ENCODE peak calls at places on chromosomes 11 and 22, in five cellular contexts. One of them, this sample, is unnamed.

GRCh38 chr11:122163420-122163819 is 47.4 kb upstream of the BLID start:
- DNase-seq in thoracic aorta: no peak
- DNase-seq in astrocyte of the cerebellum: no peak
- DNase-seq in chondrocyte: no peak
- DNase-seq in BJ: peak
- DNase-seq in this sample: no peak

GRCh38 chr11:120239713-120240640 is at the start of gene POU2F3:
- DNase-seq in thoracic aorta: no peak
- DNase-seq in astrocyte of the cerebellum: no peak
- DNase-seq in chondrocyte: no peak
- DNase-seq in BJ: no peak
- DNase-seq in this sample: peak

GRCh38 chr11:116772443-116773202 is at the start of gene BUD13:
- DNase-seq in thoracic aorta: peak
- DNase-seq in astrocyte of the cerebellum: peak
- DNase-seq in chondrocyte: peak
- DNase-seq in BJ: no peak
- DNase-seq in this sample: peak

GRCh38 chr22:43851979-43852307 is 10.4 kb downstream of the SULT4A1 start:
- DNase-seq in thoracic aorta: no peak
- DNase-seq in astrocyte of the cerebellum: no peak
- DNase-seq in chondrocyte: peak
- DNase-seq in BJ: no peak
- DNase-seq in this sample: no peak

GRCh38 chr11:70628176-70628860 is 230.0 kb downstream of the CTTN start:
- DNase-seq in thoracic aorta: no peak
- DNase-seq in astrocyte of the cerebellum: no peak
- DNase-seq in chondrocyte: no peak
- DNase-seq in BJ: no peak
- DNase-seq in this sample: no peak

GRCh38 chr11:94376841-94377240 is 24.4 kb downstream of the GPR83 start:
- DNase-seq in thoracic aorta: no peak
- DNase-seq in astrocyte of the cerebellum: no peak
- DNase-seq in chondrocyte: no peak
- DNase-seq in BJ: no peak
- DNase-seq in this sample: no peak

GRCh38 chr11:11708256-11708655 is 86.5 kb upstream of the GALNT18 start:
- DNase-seq in thoracic aorta: no peak
- DNase-seq in astrocyte of the cerebellum: no peak
- DNase-seq in chondrocyte: no peak
- DNase-seq in BJ: no peak
- DNase-seq in this sample: no peak

GRCh38 chr11:66915046-66915832 is 42.9 kb downstream of the PC start:
- DNase-seq in thoracic aorta: no peak
- DNase-seq in astrocyte of the cerebellum: no peak
- DNase-seq in chondrocyte: peak
- DNase-seq in BJ: no peak
- DNase-seq in this sample: no peak

GRCh38 chr11:2703487-2704141 is 3.8 kb upstream of the KCNQ1OT1 start:
- DNase-seq in thoracic aorta: no peak
- DNase-seq in astrocyte of the cerebellum: no peak
- DNase-seq in chondrocyte: peak
- DNase-seq in BJ: no peak
- DNase-seq in this sample: no peak

GRCh38 chr11:121931748-121932352 is 184.2 kb downstream of the BLID start:
- DNase-seq in thoracic aorta: no peak
- DNase-seq in astrocyte of the cerebellum: no peak
- DNase-seq in chondrocyte: no peak
- DNase-seq in BJ: no peak
- DNase-seq in this sample: no peak

GRCh38 chr11:70746351-70746750 is 348.0 kb downstream of the CTTN start:
- DNase-seq in thoracic aorta: no peak
- DNase-seq in astrocyte of the cerebellum: no peak
- DNase-seq in chondrocyte: peak
- DNase-seq in BJ: no peak
- DNase-seq in this sample: no peak

GRCh38 chr11:31106963-31107576 is 262.5 kb downstream of the DCDC1 start:
- DNase-seq in thoracic aorta: no peak
- DNase-seq in astrocyte of the cerebellum: peak
- DNase-seq in chondrocyte: no peak
- DNase-seq in BJ: no peak
- DNase-seq in this sample: peak

GRCh38 chr11:117457031-117457785 is 129.6 kb downstream of the CEP164 start:
- DNase-seq in thoracic aorta: no peak
- DNase-seq in astrocyte of the cerebellum: no peak
- DNase-seq in chondrocyte: no peak
- DNase-seq in BJ: no peak
- DNase-seq in this sample: no peak

GRCh38 chr11:606245-606644 is 9.5 kb downstream of the IRF7 start:
- DNase-seq in thoracic aorta: no peak
- DNase-seq in astrocyte of the cerebellum: no peak
- DNase-seq in chondrocyte: peak
- DNase-seq in BJ: no peak
- DNase-seq in this sample: no peak

GRCh38 chr22:17477401-17477833 is 85.9 kb upstream of the SLC25A18 start:
- DNase-seq in thoracic aorta: no peak
- DNase-seq in astrocyte of the cerebellum: no peak
- DNase-seq in chondrocyte: no peak
- DNase-seq in BJ: no peak
- DNase-seq in this sample: no peak

DNA sequence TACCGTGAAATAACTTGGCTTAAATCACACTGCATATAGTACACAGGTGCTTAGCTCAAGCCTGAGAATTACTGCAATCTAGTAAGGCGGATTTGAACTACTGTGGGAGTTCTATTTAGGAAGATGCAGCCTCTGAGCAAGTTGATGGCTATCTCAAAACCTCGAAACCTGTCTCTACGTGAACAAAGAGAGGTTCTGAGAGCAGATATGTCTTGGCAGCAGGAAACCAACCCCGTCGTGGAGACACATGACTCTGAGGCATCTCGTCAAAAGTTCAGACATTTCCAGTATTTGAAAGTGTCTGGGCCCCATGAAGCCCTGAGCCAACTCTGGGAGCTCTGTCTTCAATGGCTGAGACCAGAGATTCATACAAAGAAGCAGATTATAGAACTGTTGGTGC is 5.9 kb downstream of the ZNF215 start:
- DNase-seq in thoracic aorta: no peak
- DNase-seq in astrocyte of the cerebellum: no peak
- DNase-seq in chondrocyte: no peak
- DNase-seq in BJ: no peak
- DNase-seq in this sample: no peak
- TF ChIP-seq CTCF in thoracic aorta: no peak
- TF ChIP-seq CTCF in astrocyte of the cerebellum: no peak
- TF ChIP-seq CTCF in chondrocyte: no peak
- TF ChIP-seq CTCF in BJ: no peak
- TF ChIP-seq CTCF in this sample: no peak

DNA sequence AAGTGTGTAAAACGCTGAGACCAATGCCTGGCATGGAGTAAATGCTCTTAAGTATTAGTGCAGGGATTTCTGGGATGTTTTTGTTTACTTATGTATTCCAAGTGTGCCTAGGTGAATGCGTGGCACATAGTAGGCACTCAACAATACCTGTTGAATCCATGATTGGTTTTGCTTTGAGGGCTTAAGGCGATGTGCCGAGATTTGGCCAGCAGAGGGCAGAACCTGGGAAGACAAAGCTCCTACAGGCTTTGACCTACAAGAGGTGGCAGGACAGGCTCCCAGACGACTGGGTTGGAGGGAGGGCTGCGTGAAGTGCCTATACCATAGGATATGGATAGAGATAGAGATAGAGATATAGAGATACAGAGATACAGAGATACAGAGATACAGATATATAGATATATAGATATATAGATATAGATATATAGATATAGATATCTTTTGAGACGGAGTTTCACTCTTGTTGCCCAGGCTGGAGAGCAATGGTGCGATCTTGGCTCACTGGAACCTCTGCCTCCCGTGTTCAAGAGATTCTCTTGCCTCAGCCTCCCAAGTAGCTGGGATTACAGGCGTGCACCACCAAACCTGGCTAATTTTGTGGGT is 13.9 kb downstream of the KCNE3 start:
- DNase-seq in thoracic aorta: no peak
- DNase-seq in astrocyte of the cerebellum: peak
- DNase-seq in chondrocyte: no peak
- DNase-seq in BJ: no peak
- DNase-seq in this sample: peak
- TF ChIP-seq CTCF in thoracic aorta: peak
- TF ChIP-seq CTCF in astrocyte of the cerebellum: peak
- TF ChIP-seq CTCF in chondrocyte: peak
- TF ChIP-seq CTCF in BJ: peak
- TF ChIP-seq CTCF in this sample: peak

GRCh38 chr22:20600137-20600673 is 92.8 kb downstream of the MED15 start:
- DNase-seq in thoracic aorta: no peak
- DNase-seq in astrocyte of the cerebellum: no peak
- DNase-seq in chondrocyte: no peak
- DNase-seq in BJ: no peak
- DNase-seq in this sample: no peak

GRCh38 chr22:20601308-20601707 is 93.9 kb downstream of the MED15 start:
- DNase-seq in thoracic aorta: no peak
- DNase-seq in astrocyte of the cerebellum: no peak
- DNase-seq in chondrocyte: no peak
- DNase-seq in BJ: no peak
- DNase-seq in this sample: no peak

GRCh38 chr22:20604776-20605221 is 97.4 kb downstream of the MED15 start:
- DNase-seq in thoracic aorta: no peak
- DNase-seq in astrocyte of the cerebellum: no peak
- DNase-seq in chondrocyte: peak
- DNase-seq in BJ: no peak
- DNase-seq in this sample: no peak

GRCh38 chr22:20604092-20604747 is 96.8 kb downstream of the MED15 start:
- DNase-seq in thoracic aorta: no peak
- DNase-seq in astrocyte of the cerebellum: no peak
- DNase-seq in chondrocyte: peak
- DNase-seq in BJ: no peak
- DNase-seq in this sample: no peak

GRCh38 chr22:20602589-20603164 is 95.3 kb downstream of the MED15 start:
- DNase-seq in thoracic aorta: no peak
- DNase-seq in astrocyte of the cerebellum: no peak
- DNase-seq in chondrocyte: no peak
- DNase-seq in BJ: no peak
- DNase-seq in this sample: no peak
- TF ChIP-seq CTCF in thoracic aorta: no peak
- TF ChIP-seq CTCF in astrocyte of the cerebellum: no peak
- TF ChIP-seq CTCF in chondrocyte: no peak
- TF ChIP-seq CTCF in BJ: no peak
- TF ChIP-seq CTCF in this sample: no peak

GRCh38 chr11:97754976-97755375 is 1265.8 kb upstream of the CNTN5 start:
- DNase-seq in thoracic aorta: no peak
- DNase-seq in astrocyte of the cerebellum: no peak
- DNase-seq in chondrocyte: no peak
- DNase-seq in BJ: no peak
- DNase-seq in this sample: no peak

GRCh38 chr11:97746832-97747231 is 1273.9 kb upstream of the CNTN5 start:
- DNase-seq in thoracic aorta: no peak
- DNase-seq in astrocyte of the cerebellum: no peak
- DNase-seq in chondrocyte: no peak
- DNase-seq in BJ: no peak
- DNase-seq in this sample: no peak

GRCh38 chr11:97751952-97752351 is 1268.8 kb upstream of the CNTN5 start:
- DNase-seq in thoracic aorta: no peak
- DNase-seq in astrocyte of the cerebellum: no peak
- DNase-seq in chondrocyte: no peak
- DNase-seq in BJ: no peak
- DNase-seq in this sample: no peak

GRCh38 chr11:97756571-97757335 is 1264.0 kb upstream of the CNTN5 start:
- DNase-seq in thoracic aorta: no peak
- DNase-seq in astrocyte of the cerebellum: no peak
- DNase-seq in chondrocyte: no peak
- DNase-seq in BJ: no peak
- DNase-seq in this sample: no peak

GRCh38 chr11:97751405-97751804 is 1269.3 kb upstream of the CNTN5 start:
- DNase-seq in thoracic aorta: no peak
- DNase-seq in astrocyte of the cerebellum: no peak
- DNase-seq in chondrocyte: no peak
- DNase-seq in BJ: no peak
- DNase-seq in this sample: no peak
- TF ChIP-seq CTCF in thoracic aorta: no peak
- TF ChIP-seq CTCF in astrocyte of the cerebellum: no peak
- TF ChIP-seq CTCF in chondrocyte: no peak
- TF ChIP-seq CTCF in BJ: no peak
- TF ChIP-seq CTCF in this sample: no peak

DNA sequence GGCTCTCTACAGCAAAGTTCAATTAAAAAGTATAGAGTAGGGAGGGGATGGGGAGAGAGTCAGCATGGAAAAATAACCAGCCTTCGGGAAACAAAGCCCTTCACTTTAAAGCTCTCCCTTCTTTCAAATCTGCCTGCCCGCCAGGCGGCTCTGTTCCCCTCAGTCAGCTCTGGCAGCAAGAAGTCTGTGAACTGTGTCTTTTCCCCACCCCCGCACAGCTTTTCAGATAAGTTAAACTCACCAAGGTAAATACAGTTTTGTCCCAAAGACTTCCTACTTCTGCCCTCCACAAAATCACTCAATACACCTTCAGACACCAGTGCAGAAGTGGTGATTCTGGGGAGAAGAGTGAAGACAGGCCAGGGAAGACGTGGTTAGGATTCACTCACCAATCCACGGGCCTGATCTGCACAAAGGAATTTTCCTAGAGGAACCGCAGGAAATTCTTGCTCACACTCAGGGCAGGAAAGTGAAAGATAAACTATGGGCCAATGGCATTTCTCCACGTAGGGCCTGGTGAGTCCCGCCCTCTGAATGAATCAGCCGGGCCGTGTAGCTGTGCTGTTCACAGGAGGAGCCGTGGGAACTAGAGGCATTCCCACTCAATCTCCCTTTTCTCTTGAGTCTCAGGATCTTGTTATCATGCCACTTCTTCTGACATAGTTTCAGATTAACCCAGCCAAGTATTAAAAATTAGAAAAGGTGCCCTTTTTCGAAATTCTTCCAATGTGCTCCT is at the start of gene TRIM5:
- DNase-seq in thoracic aorta: peak
- DNase-seq in astrocyte of the cerebellum: peak
- DNase-seq in chondrocyte: no peak
- DNase-seq in BJ: peak
- DNase-seq in this sample: peak
- TF ChIP-seq CTCF in thoracic aorta: peak
- TF ChIP-seq CTCF in astrocyte of the cerebellum: peak
- TF ChIP-seq CTCF in chondrocyte: peak
- TF ChIP-seq CTCF in BJ: peak
- TF ChIP-seq CTCF in this sample: peak

GRCh38 chr11:64248578-64248977 is 1.8 kb upstream of the PPP1R14B start:
- DNase-seq in thoracic aorta: no peak
- DNase-seq in astrocyte of the cerebellum: no peak
- DNase-seq in chondrocyte: no peak
- DNase-seq in BJ: no peak
- DNase-seq in this sample: no peak

GRCh38 chr11:64249038-64249437 is 2.3 kb upstream of the PLCB3 start:
- DNase-seq in thoracic aorta: no peak
- DNase-seq in astrocyte of the cerebellum: no peak
- DNase-seq in chondrocyte: no peak
- DNase-seq in BJ: no peak
- DNase-seq in this sample: no peak

GRCh38 chr11:64246874-64247728 is at the start of gene PPP1R14B:
- DNase-seq in thoracic aorta: peak
- DNase-seq in astrocyte of the cerebellum: peak
- DNase-seq in chondrocyte: no peak
- DNase-seq in BJ: no peak
- DNase-seq in this sample: peak

GRCh38 chr11:64249563-64250405 is 1.5 kb upstream of the PLCB3 start:
- DNase-seq in thoracic aorta: no peak
- DNase-seq in astrocyte of the cerebellum: no peak
- DNase-seq in chondrocyte: no peak
- DNase-seq in BJ: no peak
- DNase-seq in this sample: no peak

GRCh38 chr11:64247729-64248531 is 1.2 kb upstream of the PPP1R14B start:
- DNase-seq in thoracic aorta: no peak
- DNase-seq in astrocyte of the cerebellum: no peak
- DNase-seq in chondrocyte: no peak
- DNase-seq in BJ: no peak
- DNase-seq in this sample: no peak
- TF ChIP-seq CTCF in thoracic aorta: no peak
- TF ChIP-seq CTCF in astrocyte of the cerebellum: no peak
- TF ChIP-seq CTCF in chondrocyte: no peak
- TF ChIP-seq CTCF in BJ: no peak
- TF ChIP-seq CTCF in this sample: no peak

This sample was measured in Calu3.